ENCODE peak calls at places on chromosomes 16 and 17, in nine cellular contexts. One of them, this sample, is unnamed.

GRCh38 chr17:55708575-55708974 is 14.1 kb downstream of the TMEM100 start:
- DNase-seq in posterior cingulate gyrus: no peak
- DNase-seq in stimulated activated naive CD8-positive, alpha-beta T cell treated with anti-CD3 and anti-CD28 coated beads, Interleukin-15, amount 100 ng/mL, for 72 hours: no peak
- DNase-seq in uterus: no peak
- DNase-seq in smooth muscle cell of the brain vasculature: no peak
- DNase-seq in hepatic stellate cell: no peak
- DNase-seq in PC-3: no peak
- DNase-seq in left lung: no peak
- DNase-seq in Kasumi-1: no peak
- DNase-seq in this sample: no peak

GRCh38 chr17:19508327-19508867 is 25.3 kb upstream of the SLC47A1 start:
- DNase-seq in posterior cingulate gyrus: peak; percentile 31
- DNase-seq in uterus: peak; percentile 51
- DNase-seq in smooth muscle cell of the brain vasculature: no peak
- DNase-seq in PC-3: no peak
- DNase-seq in hepatic stellate cell: no peak
- DNase-seq in stimulated activated naive CD8-positive, alpha-beta T cell treated with anti-CD3 and anti-CD28 coated beads, Interleukin-15, amount 100 ng/mL, for 72 hours: no peak
- DNase-seq in left lung: no peak
- DNase-seq in Kasumi-1: peak; percentile 23
- DNase-seq in this sample: peak; percentile 50

GRCh38 chr16:49622421-49623402 is 233.2 kb downstream of the ZNF423 start:
- DNase-seq in uterus: no peak
- DNase-seq in smooth muscle cell of the brain vasculature: no peak
- DNase-seq in PC-3: no peak
- DNase-seq in hepatic stellate cell: no peak
- DNase-seq in left lung: no peak
- DNase-seq in Kasumi-1: no peak
- DNase-seq in posterior cingulate gyrus: no peak
- DNase-seq in stimulated activated naive CD8-positive, alpha-beta T cell treated with anti-CD3 and anti-CD28 coated beads, Interleukin-15, amount 100 ng/mL, for 72 hours: no peak
- DNase-seq in this sample: no peak

GRCh38 chr17:43707184-43707583 is 45.5 kb upstream of the MEOX1 start:
- DNase-seq in PC-3: no peak
- DNase-seq in smooth muscle cell of the brain vasculature: no peak
- DNase-seq in left lung: no peak
- DNase-seq in hepatic stellate cell: no peak
- DNase-seq in stimulated activated naive CD8-positive, alpha-beta T cell treated with anti-CD3 and anti-CD28 coated beads, Interleukin-15, amount 100 ng/mL, for 72 hours: no peak
- DNase-seq in posterior cingulate gyrus: no peak
- DNase-seq in Kasumi-1: no peak
- DNase-seq in uterus: no peak
- DNase-seq in this sample: no peak

GRCh38 chr16:22098538-22099255 is 6.4 kb downstream of the VWA3A start:
- DNase-seq in hepatic stellate cell: peak; percentile 51
- DNase-seq in posterior cingulate gyrus: no peak
- DNase-seq in Kasumi-1: peak; percentile 72
- DNase-seq in PC-3: peak; percentile 60
- DNase-seq in left lung: no peak
- DNase-seq in uterus: no peak
- DNase-seq in smooth muscle cell of the brain vasculature: no peak
- DNase-seq in stimulated activated naive CD8-positive, alpha-beta T cell treated with anti-CD3 and anti-CD28 coated beads, Interleukin-15, amount 100 ng/mL, for 72 hours: no peak
- DNase-seq in this sample: peak; percentile 71

GRCh38 chr17:49748791-49749190 is 15.1 kb downstream of the FAM117A start:
- DNase-seq in stimulated activated naive CD8-positive, alpha-beta T cell treated with anti-CD3 and anti-CD28 coated beads, Interleukin-15, amount 100 ng/mL, for 72 hours: peak; percentile 77
- DNase-seq in posterior cingulate gyrus: no peak
- DNase-seq in uterus: no peak
- DNase-seq in Kasumi-1: no peak
- DNase-seq in smooth muscle cell of the brain vasculature: no peak
- DNase-seq in PC-3: no peak
- DNase-seq in hepatic stellate cell: no peak
- DNase-seq in left lung: no peak
- DNase-seq in this sample: peak; percentile 82

GRCh38 chr16:57999366-57999970 is 1.0 kb downstream of the ZNF319 start:
- DNase-seq in posterior cingulate gyrus: no peak
- DNase-seq in hepatic stellate cell: peak; percentile 54
- DNase-seq in uterus: no peak
- DNase-seq in Kasumi-1: peak; percentile 57
- DNase-seq in left lung: no peak
- DNase-seq in smooth muscle cell of the brain vasculature: no peak
- DNase-seq in stimulated activated naive CD8-positive, alpha-beta T cell treated with anti-CD3 and anti-CD28 coated beads, Interleukin-15, amount 100 ng/mL, for 72 hours: peak; percentile 50
- DNase-seq in PC-3: no peak
- DNase-seq in this sample: no peak

GRCh38 chr16:57472665-57473060 is 10.2 kb downstream of the POLR2C start:
- DNase-seq in posterior cingulate gyrus: no peak
- DNase-seq in uterus: no peak
- DNase-seq in smooth muscle cell of the brain vasculature: no peak
- DNase-seq in Kasumi-1: peak; percentile 58
- DNase-seq in left lung: no peak
- DNase-seq in stimulated activated naive CD8-positive, alpha-beta T cell treated with anti-CD3 and anti-CD28 coated beads, Interleukin-15, amount 100 ng/mL, for 72 hours: no peak
- DNase-seq in hepatic stellate cell: no peak
- DNase-seq in PC-3: no peak
- DNase-seq in this sample: no peak

GRCh38 chr17:18925187-18925586 is 26.8 kb upstream of the SLC5A10 start:
- DNase-seq in posterior cingulate gyrus: no peak
- DNase-seq in uterus: no peak
- DNase-seq in stimulated activated naive CD8-positive, alpha-beta T cell treated with anti-CD3 and anti-CD28 coated beads, Interleukin-15, amount 100 ng/mL, for 72 hours: no peak
- DNase-seq in Kasumi-1: no peak
- DNase-seq in PC-3: no peak
- DNase-seq in hepatic stellate cell: no peak
- DNase-seq in left lung: no peak
- DNase-seq in smooth muscle cell of the brain vasculature: no peak
- DNase-seq in this sample: no peak

GRCh38 chr16:57235128-57236092 is 9.6 kb upstream of the ARL2BP start:
- DNase-seq in left lung: no peak
- DNase-seq in Kasumi-1: peak; percentile 37
- DNase-seq in PC-3: peak; percentile 28
- DNase-seq in hepatic stellate cell: peak; percentile 17
- DNase-seq in stimulated activated naive CD8-positive, alpha-beta T cell treated with anti-CD3 and anti-CD28 coated beads, Interleukin-15, amount 100 ng/mL, for 72 hours: no peak
- DNase-seq in uterus: no peak
- DNase-seq in posterior cingulate gyrus: no peak
- DNase-seq in smooth muscle cell of the brain vasculature: peak; percentile 71
- DNase-seq in this sample: peak; percentile 29

GRCh38 chr16:2196162-2196980 is at the start of gene CASKIN1:
- DNase-seq in left lung: no peak
- DNase-seq in hepatic stellate cell: peak; percentile 52
- DNase-seq in stimulated activated naive CD8-positive, alpha-beta T cell treated with anti-CD3 and anti-CD28 coated beads, Interleukin-15, amount 100 ng/mL, for 72 hours: no peak
- DNase-seq in smooth muscle cell of the brain vasculature: no peak
- DNase-seq in uterus: no peak
- DNase-seq in PC-3: peak; percentile 14
- DNase-seq in posterior cingulate gyrus: no peak
- DNase-seq in Kasumi-1: no peak
- DNase-seq in this sample: peak; percentile 48

GRCh38 chr17:34579017-34579946 is at the start of gene TMEM132E:
- DNase-seq in stimulated activated naive CD8-positive, alpha-beta T cell treated with anti-CD3 and anti-CD28 coated beads, Interleukin-15, amount 100 ng/mL, for 72 hours: peak; percentile 21
- DNase-seq in posterior cingulate gyrus: peak; percentile 85
- DNase-seq in hepatic stellate cell: peak; percentile 36
- DNase-seq in left lung: no peak
- DNase-seq in smooth muscle cell of the brain vasculature: no peak
- DNase-seq in Kasumi-1: no peak
- DNase-seq in uterus: peak; percentile 30
- DNase-seq in PC-3: no peak
- DNase-seq in this sample: no peak

GRCh38 chr17:50467855-50468119 is 893 bp downstream of the CHAD start:
- DNase-seq in stimulated activated naive CD8-positive, alpha-beta T cell treated with anti-CD3 and anti-CD28 coated beads, Interleukin-15, amount 100 ng/mL, for 72 hours: no peak
- DNase-seq in uterus: no peak
- DNase-seq in left lung: peak; percentile 27
- DNase-seq in Kasumi-1: no peak
- DNase-seq in hepatic stellate cell: no peak
- DNase-seq in PC-3: no peak
- DNase-seq in posterior cingulate gyrus: no peak
- DNase-seq in smooth muscle cell of the brain vasculature: no peak
- DNase-seq in this sample: no peak

GRCh38 chr17:27457731-27458523 is 1.7 kb downstream of the KSR1 start:
- DNase-seq in uterus: no peak
- DNase-seq in hepatic stellate cell: no peak
- DNase-seq in PC-3: no peak
- DNase-seq in posterior cingulate gyrus: peak; percentile 28
- DNase-seq in Kasumi-1: peak; percentile 36
- DNase-seq in left lung: no peak
- DNase-seq in smooth muscle cell of the brain vasculature: peak; percentile 61
- DNase-seq in stimulated activated naive CD8-positive, alpha-beta T cell treated with anti-CD3 and anti-CD28 coated beads, Interleukin-15, amount 100 ng/mL, for 72 hours: no peak
- DNase-seq in this sample: peak; percentile 57

GRCh38 chr16:28321700-28322411 is 29.5 kb downstream of the SBK1 start:
- DNase-seq in PC-3: peak; percentile 47
- DNase-seq in stimulated activated naive CD8-positive, alpha-beta T cell treated with anti-CD3 and anti-CD28 coated beads, Interleukin-15, amount 100 ng/mL, for 72 hours: peak; percentile 41
- DNase-seq in smooth muscle cell of the brain vasculature: no peak
- DNase-seq in left lung: no peak
- DNase-seq in Kasumi-1: peak; percentile 19
- DNase-seq in posterior cingulate gyrus: no peak
- DNase-seq in hepatic stellate cell: peak; percentile 68
- DNase-seq in uterus: no peak
- DNase-seq in this sample: peak; percentile 75

GRCh38 chr16:83200005-83200779 is 573.4 kb downstream of the CDH13 start:
- DNase-seq in left lung: no peak
- DNase-seq in smooth muscle cell of the brain vasculature: no peak
- DNase-seq in PC-3: peak; percentile 19
- DNase-seq in stimulated activated naive CD8-positive, alpha-beta T cell treated with anti-CD3 and anti-CD28 coated beads, Interleukin-15, amount 100 ng/mL, for 72 hours: no peak
- DNase-seq in Kasumi-1: no peak
- DNase-seq in posterior cingulate gyrus: peak; percentile 67
- DNase-seq in hepatic stellate cell: no peak
- DNase-seq in uterus: no peak
- DNase-seq in this sample: no peak

GRCh38 chr17:5610956-5611355 is 26.6 kb upstream of the NLRP1 start:
- DNase-seq in left lung: peak; percentile 36
- DNase-seq in hepatic stellate cell: no peak
- DNase-seq in posterior cingulate gyrus: no peak
- DNase-seq in stimulated activated naive CD8-positive, alpha-beta T cell treated with anti-CD3 and anti-CD28 coated beads, Interleukin-15, amount 100 ng/mL, for 72 hours: no peak
- DNase-seq in smooth muscle cell of the brain vasculature: no peak
- DNase-seq in PC-3: no peak
- DNase-seq in uterus: no peak
- DNase-seq in Kasumi-1: peak; percentile 8
- DNase-seq in this sample: no peak

GRCh38 chr17:46841561-46842379 is 9.6 kb upstream of the WNT9B start:
- DNase-seq in left lung: no peak
- DNase-seq in hepatic stellate cell: no peak
- DNase-seq in Kasumi-1: no peak
- DNase-seq in stimulated activated naive CD8-positive, alpha-beta T cell treated with anti-CD3 and anti-CD28 coated beads, Interleukin-15, amount 100 ng/mL, for 72 hours: peak; percentile 33
- DNase-seq in smooth muscle cell of the brain vasculature: no peak
- DNase-seq in posterior cingulate gyrus: no peak
- DNase-seq in uterus: no peak
- DNase-seq in PC-3: peak; percentile 46
- DNase-seq in this sample: no peak

GRCh38 chr17:13503526-13503925 is 98.2 kb downstream of the HS3ST3A1 start:
- DNase-seq in Kasumi-1: no peak
- DNase-seq in hepatic stellate cell: no peak
- DNase-seq in smooth muscle cell of the brain vasculature: no peak
- DNase-seq in stimulated activated naive CD8-positive, alpha-beta T cell treated with anti-CD3 and anti-CD28 coated beads, Interleukin-15, amount 100 ng/mL, for 72 hours: no peak
- DNase-seq in left lung: no peak
- DNase-seq in uterus: no peak
- DNase-seq in posterior cingulate gyrus: no peak
- DNase-seq in PC-3: peak; percentile 28
- DNase-seq in this sample: no peak

GRCh38 chr17:61571624-61572023 is 19.4 kb downstream of the NACA2 start:
- DNase-seq in posterior cingulate gyrus: no peak
- DNase-seq in uterus: no peak
- DNase-seq in PC-3: no peak
- DNase-seq in left lung: no peak
- DNase-seq in Kasumi-1: no peak
- DNase-seq in hepatic stellate cell: no peak
- DNase-seq in stimulated activated naive CD8-positive, alpha-beta T cell treated with anti-CD3 and anti-CD28 coated beads, Interleukin-15, amount 100 ng/mL, for 72 hours: no peak
- DNase-seq in smooth muscle cell of the brain vasculature: no peak
- DNase-seq in this sample: no peak

GRCh38 chr17:7407033-7407432 is 612 bp upstream of the NLGN2 start:
- DNase-seq in uterus: no peak
- DNase-seq in PC-3: no peak
- DNase-seq in posterior cingulate gyrus: no peak
- DNase-seq in stimulated activated naive CD8-positive, alpha-beta T cell treated with anti-CD3 and anti-CD28 coated beads, Interleukin-15, amount 100 ng/mL, for 72 hours: no peak
- DNase-seq in left lung: no peak
- DNase-seq in Kasumi-1: no peak
- DNase-seq in smooth muscle cell of the brain vasculature: no peak
- DNase-seq in hepatic stellate cell: no peak
- DNase-seq in this sample: no peak

GRCh38 chr17:81429353-81429774 is 34.1 kb downstream of the BAHCC1 start:
- DNase-seq in smooth muscle cell of the brain vasculature: no peak
- DNase-seq in uterus: peak; percentile 88
- DNase-seq in stimulated activated naive CD8-positive, alpha-beta T cell treated with anti-CD3 and anti-CD28 coated beads, Interleukin-15, amount 100 ng/mL, for 72 hours: no peak
- DNase-seq in Kasumi-1: peak; percentile 54
- DNase-seq in hepatic stellate cell: peak; percentile 84
- DNase-seq in left lung: peak; percentile 69
- DNase-seq in PC-3: peak; percentile 81
- DNase-seq in posterior cingulate gyrus: peak; percentile 97
- DNase-seq in this sample: no peak

GRCh38 chr17:33964344-33964979 is 290.6 kb upstream of the CCL2 start:
- DNase-seq in left lung: no peak
- DNase-seq in stimulated activated naive CD8-positive, alpha-beta T cell treated with anti-CD3 and anti-CD28 coated beads, Interleukin-15, amount 100 ng/mL, for 72 hours: peak; percentile 15
- DNase-seq in smooth muscle cell of the brain vasculature: no peak
- DNase-seq in hepatic stellate cell: no peak
- DNase-seq in posterior cingulate gyrus: no peak
- DNase-seq in PC-3: no peak
- DNase-seq in Kasumi-1: no peak
- DNase-seq in uterus: no peak
- DNase-seq in this sample: peak; percentile 80

GRCh38 chr17:1008008-1008761 is 11.3 kb downstream of the TIMM22 start:
- DNase-seq in posterior cingulate gyrus: no peak
- DNase-seq in PC-3: no peak
- DNase-seq in hepatic stellate cell: no peak
- DNase-seq in smooth muscle cell of the brain vasculature: no peak
- DNase-seq in uterus: peak; percentile 40
- DNase-seq in left lung: no peak
- DNase-seq in Kasumi-1: no peak
- DNase-seq in stimulated activated naive CD8-positive, alpha-beta T cell treated with anti-CD3 and anti-CD28 coated beads, Interleukin-15, amount 100 ng/mL, for 72 hours: no peak
- DNase-seq in this sample: no peak

GRCh38 chr17:46193246-46193625 is at the start of gene KANSL1:
- DNase-seq in stimulated activated naive CD8-positive, alpha-beta T cell treated with anti-CD3 and anti-CD28 coated beads, Interleukin-15, amount 100 ng/mL, for 72 hours: no peak
- DNase-seq in Kasumi-1: peak; percentile 76
- DNase-seq in left lung: peak; percentile 95
- DNase-seq in hepatic stellate cell: peak; percentile 95
- DNase-seq in smooth muscle cell of the brain vasculature: peak; percentile 86
- DNase-seq in PC-3: peak; percentile 92
- DNase-seq in uterus: peak; percentile 89
- DNase-seq in posterior cingulate gyrus: peak; percentile 90
- DNase-seq in this sample: peak; percentile 96

GRCh38 chr17:50076591-50077235 is 18.4 kb upstream of the PDK2 start:
- DNase-seq in smooth muscle cell of the brain vasculature: no peak
- DNase-seq in PC-3: no peak
- DNase-seq in hepatic stellate cell: no peak
- DNase-seq in left lung: no peak
- DNase-seq in Kasumi-1: no peak
- DNase-seq in posterior cingulate gyrus: no peak
- DNase-seq in stimulated activated naive CD8-positive, alpha-beta T cell treated with anti-CD3 and anti-CD28 coated beads, Interleukin-15, amount 100 ng/mL, for 72 hours: no peak
- DNase-seq in uterus: no peak
- DNase-seq in this sample: no peak

GRCh38 chr17:20270336-20270735 is 197.0 kb downstream of the LGALS9B start:
- DNase-seq in smooth muscle cell of the brain vasculature: no peak
- DNase-seq in Kasumi-1: no peak
- DNase-seq in posterior cingulate gyrus: no peak
- DNase-seq in uterus: no peak
- DNase-seq in stimulated activated naive CD8-positive, alpha-beta T cell treated with anti-CD3 and anti-CD28 coated beads, Interleukin-15, amount 100 ng/mL, for 72 hours: no peak
- DNase-seq in hepatic stellate cell: no peak
- DNase-seq in left lung: no peak
- DNase-seq in PC-3: no peak
- DNase-seq in this sample: no peak

GRCh38 chr16:50724237-50724747 is 17.6 kb upstream of the CYLD start:
- DNase-seq in uterus: no peak
- DNase-seq in posterior cingulate gyrus: no peak
- DNase-seq in left lung: no peak
- DNase-seq in hepatic stellate cell: no peak
- DNase-seq in smooth muscle cell of the brain vasculature: no peak
- DNase-seq in stimulated activated naive CD8-positive, alpha-beta T cell treated with anti-CD3 and anti-CD28 coated beads, Interleukin-15, amount 100 ng/mL, for 72 hours: no peak
- DNase-seq in PC-3: no peak
- DNase-seq in Kasumi-1: no peak
- DNase-seq in this sample: no peak

GRCh38 chr16:28218109-28218508 is 6.3 kb upstream of the XPO6 start:
- DNase-seq in left lung: peak; percentile 36
- DNase-seq in PC-3: peak; percentile 36
- DNase-seq in hepatic stellate cell: peak; percentile 40
- DNase-seq in stimulated activated naive CD8-positive, alpha-beta T cell treated with anti-CD3 and anti-CD28 coated beads, Interleukin-15, amount 100 ng/mL, for 72 hours: peak; percentile 60
- DNase-seq in posterior cingulate gyrus: no peak
- DNase-seq in Kasumi-1: peak; percentile 12
- DNase-seq in smooth muscle cell of the brain vasculature: no peak
- DNase-seq in uterus: no peak
- DNase-seq in this sample: peak; percentile 67

GRCh38 chr17:1769826-1770477 is 8.1 kb downstream of the SERPINF1 start:
- DNase-seq in PC-3: peak; percentile 17
- DNase-seq in uterus: no peak
- DNase-seq in posterior cingulate gyrus: no peak
- DNase-seq in Kasumi-1: no peak
- DNase-seq in left lung: no peak
- DNase-seq in stimulated activated naive CD8-positive, alpha-beta T cell treated with anti-CD3 and anti-CD28 coated beads, Interleukin-15, amount 100 ng/mL, for 72 hours: peak; percentile 24
- DNase-seq in smooth muscle cell of the brain vasculature: no peak
- DNase-seq in hepatic stellate cell: no peak
- DNase-seq in this sample: no peak

GRCh38 chr16:75042423-75043174 is 43.8 kb downstream of the ZNRF1 start:
- DNase-seq in hepatic stellate cell: no peak
- DNase-seq in Kasumi-1: peak; percentile 56
- DNase-seq in stimulated activated naive CD8-positive, alpha-beta T cell treated with anti-CD3 and anti-CD28 coated beads, Interleukin-15, amount 100 ng/mL, for 72 hours: no peak
- DNase-seq in smooth muscle cell of the brain vasculature: no peak
- DNase-seq in PC-3: no peak
- DNase-seq in left lung: no peak
- DNase-seq in posterior cingulate gyrus: no peak
- DNase-seq in uterus: no peak
- DNase-seq in this sample: no peak

This sample was measured in GM10248.